ENCODE peak calls at places on chromosome 12, in six cellular contexts. One of them, this sample, is unnamed. For H3K27me3, the result is how much of the 10 kb centered on the place peaks cover.

GRCh38 chr12:122366685-122367475 is 55.6 kb downstream of the CLIP1 start:
- DNase-seq in GM12878: no peak
- DNase-seq in H1: peak
- DNase-seq in SK-N-SH: no peak
- DNase-seq in K562: peak
- DNase-seq in HepG2: peak
- DNase-seq in this sample: peak

GRCh38 chr12:53327435-53328042 is 6.1 kb upstream of the AAAS start:
- DNase-seq in GM12878: no peak
- DNase-seq in HepG2: no peak
- DNase-seq in K562: no peak
- DNase-seq in H1: no peak
- DNase-seq in SK-N-SH: peak
- DNase-seq in this sample: no peak

GRCh38 chr12:122062832-122063690 is 15.5 kb upstream of the MLXIP start:
- DNase-seq in K562: peak
- DNase-seq in H1: no peak
- DNase-seq in SK-N-SH: peak
- DNase-seq in HepG2: peak
- DNase-seq in GM12878: no peak
- DNase-seq in this sample: peak

GRCh38 chr12:6450869-6451347 is 934 bp upstream of the TAPBPL start:
- DNase-seq in H1: no peak
- DNase-seq in HepG2: no peak
- DNase-seq in GM12878: no peak
- DNase-seq in K562: no peak
- DNase-seq in SK-N-SH: no peak
- DNase-seq in this sample: no peak

GRCh38 chr12:62787023-62787422 is 147.9 kb downstream of the PPM1H start:
- DNase-seq in HepG2: no peak
- DNase-seq in K562: no peak
- DNase-seq in SK-N-SH: no peak
- DNase-seq in H1: no peak
- DNase-seq in GM12878: no peak
- DNase-seq in this sample: no peak

GRCh38 chr12:120628919-120629318 is 11.5 kb upstream of the CABP1 start:
- DNase-seq in H1: no peak
- DNase-seq in HepG2: peak
- DNase-seq in K562: peak
- DNase-seq in GM12878: no peak
- DNase-seq in SK-N-SH: peak
- DNase-seq in this sample: no peak

GRCh38 chr12:122454250-122454721 is 31.8 kb upstream of the CLIP1 start:
- DNase-seq in H1: no peak
- DNase-seq in K562: no peak
- DNase-seq in SK-N-SH: no peak
- DNase-seq in GM12878: no peak
- DNase-seq in HepG2: no peak
- DNase-seq in this sample: no peak

GRCh38 chr12:109459247-109459646 is 17.9 kb downstream of the KCTD10 start:
- DNase-seq in SK-N-SH: no peak
- DNase-seq in K562: no peak
- DNase-seq in GM12878: no peak
- DNase-seq in H1: no peak
- DNase-seq in HepG2: no peak
- DNase-seq in this sample: no peak

GRCh38 chr12:50419112-50419909 is 18.6 kb downstream of the LARP4 start:
- DNase-seq in H1: no peak
- DNase-seq in HepG2: no peak
- DNase-seq in K562: peak
- DNase-seq in GM12878: no peak
- DNase-seq in SK-N-SH: no peak
- DNase-seq in this sample: no peak

GRCh38 chr12:95182868-95183415 is 34.3 kb downstream of the FGD6 start:
- DNase-seq in K562: peak
- DNase-seq in H1: no peak
- DNase-seq in GM12878: no peak
- DNase-seq in SK-N-SH: no peak
- DNase-seq in HepG2: no peak
- DNase-seq in this sample: no peak

GRCh38 chr12:131793623-131794022 is 34.6 kb upstream of the MMP17 start:
- DNase-seq in SK-N-SH: no peak
- DNase-seq in H1: no peak
- DNase-seq in GM12878: no peak
- DNase-seq in K562: no peak
- DNase-seq in HepG2: no peak
- DNase-seq in this sample: no peak

GRCh38 chr12:56634242-56634836 is 4.2 kb upstream of the BAZ2A start:
- DNase-seq in GM12878: no peak
- DNase-seq in HepG2: peak
- DNase-seq in SK-N-SH: peak
- DNase-seq in K562: peak
- DNase-seq in H1: no peak
- DNase-seq in this sample: no peak

GRCh38 chr12:119668315-119668651 is 350 bp downstream of the PRKAB1 start:
- DNase-seq in H1: no peak
- DNase-seq in HepG2: no peak
- DNase-seq in K562: no peak
- DNase-seq in GM12878: no peak
- DNase-seq in SK-N-SH: no peak
- DNase-seq in this sample: peak

GRCh38 chr12:80794506-80794905 is 77.8 kb downstream of the MYF5 start:
- DNase-seq in GM12878: no peak
- DNase-seq in H1: no peak
- DNase-seq in HepG2: no peak
- DNase-seq in SK-N-SH: no peak
- DNase-seq in K562: no peak
- DNase-seq in this sample: no peak

GRCh38 chr12:108146035-108146893 is 17.2 kb downstream of the WSCD2 start:
- DNase-seq in HepG2: no peak
- DNase-seq in K562: no peak
- DNase-seq in H1: no peak
- DNase-seq in SK-N-SH: peak
- DNase-seq in GM12878: no peak
- DNase-seq in this sample: no peak

GRCh38 chr12:89949457-89950195 is 241.0 kb upstream of the ATP2B1 start:
- DNase-seq in HepG2: peak
- DNase-seq in H1: no peak
- DNase-seq in SK-N-SH: no peak
- DNase-seq in K562: no peak
- DNase-seq in GM12878: peak
- DNase-seq in this sample: no peak

GRCh38 chr12:69988601-69989194 is 163.7 kb downstream of the MYRFL start:
- DNase-seq in HepG2: no peak
- DNase-seq in GM12878: no peak
- DNase-seq in SK-N-SH: no peak
- DNase-seq in H1: no peak
- DNase-seq in K562: no peak
- DNase-seq in this sample: no peak

GRCh38 chr12:16272222-16272621 is 5.3 kb downstream of the SLC15A5 start:
- DNase-seq in HepG2: no peak
- DNase-seq in GM12878: no peak
- DNase-seq in K562: no peak
- DNase-seq in H1: no peak
- DNase-seq in SK-N-SH: no peak
- DNase-seq in this sample: no peak

GRCh38 chr12:55642275-55643068 is 5.8 kb downstream of the OR10P1 start:
- DNase-seq in GM12878: no peak
- DNase-seq in HepG2: no peak
- DNase-seq in SK-N-SH: no peak
- DNase-seq in H1: no peak
- DNase-seq in K562: no peak
- DNase-seq in this sample: peak

GRCh38 chr12:71426648-71427047 is 12.9 kb upstream of the LGR5 start:
- DNase-seq in SK-N-SH: no peak
- DNase-seq in HepG2: no peak
- DNase-seq in K562: no peak
- DNase-seq in GM12878: no peak
- DNase-seq in H1: no peak
- DNase-seq in this sample: no peak

GRCh38 chr12:76183459-76184186 is 99.1 kb upstream of the NAP1L1 start:
- DNase-seq in H1: no peak
- DNase-seq in GM12878: peak
- DNase-seq in SK-N-SH: no peak
- DNase-seq in HepG2: peak
- DNase-seq in K562: peak
- DNase-seq in this sample: peak

GRCh38 chr12:16299403-16299802 is 21.9 kb upstream of the SLC15A5 start:
- DNase-seq in HepG2: no peak
- DNase-seq in SK-N-SH: no peak
- DNase-seq in H1: no peak
- DNase-seq in K562: no peak
- DNase-seq in GM12878: no peak
- DNase-seq in this sample: no peak

GRCh38 chr12:57841445-57841844 is 5.1 kb downstream of the CTDSP2 start:
- DNase-seq in H1: no peak
- DNase-seq in SK-N-SH: peak
- DNase-seq in HepG2: no peak
- DNase-seq in K562: no peak
- DNase-seq in GM12878: no peak
- DNase-seq in this sample: no peak

GRCh38 chr12:80412343-80412953 is 31.6 kb upstream of the PTPRQ start:
- DNase-seq in GM12878: no peak
- DNase-seq in SK-N-SH: peak
- DNase-seq in H1: no peak
- DNase-seq in K562: peak
- DNase-seq in HepG2: peak
- DNase-seq in this sample: peak

GRCh38 chr12:6734506-6735082 is 10.7 kb downstream of the COPS7A start:
- DNase-seq in K562: no peak
- DNase-seq in HepG2: no peak
- DNase-seq in GM12878: no peak
- DNase-seq in H1: no peak
- DNase-seq in SK-N-SH: no peak
- DNase-seq in this sample: no peak

GRCh38 chr12:66156654-66157053 is 13.1 kb downstream of the TMBIM4 start:
- DNase-seq in H1: no peak
- DNase-seq in SK-N-SH: no peak
- DNase-seq in K562: no peak
- DNase-seq in HepG2: no peak
- DNase-seq in GM12878: no peak
- DNase-seq in this sample: no peak

GRCh38 chr12:14416658-14417057 is 51.2 kb downstream of the ATF7IP start:
- DNase-seq in K562: no peak
- DNase-seq in GM12878: no peak
- DNase-seq in H1: no peak
- DNase-seq in HepG2: peak
- DNase-seq in SK-N-SH: peak
- DNase-seq in this sample: no peak

GRCh38 chr12:116697305-116698130 is 40.4 kb downstream of the SPRING1 start:
- DNase-seq in K562: peak
- DNase-seq in HepG2: peak
- DNase-seq in GM12878: no peak
- DNase-seq in SK-N-SH: peak
- DNase-seq in H1: no peak
- DNase-seq in this sample: peak
- TF ChIP-seq GABPA in K562: no peak
- TF ChIP-seq GABPA in HepG2: no peak
- TF ChIP-seq GABPA in GM12878: no peak
- TF ChIP-seq GABPA in SK-N-SH: no peak
- TF ChIP-seq GABPA in H1: no peak
- TF ChIP-seq GABPA in this sample: no peak

DNA sequence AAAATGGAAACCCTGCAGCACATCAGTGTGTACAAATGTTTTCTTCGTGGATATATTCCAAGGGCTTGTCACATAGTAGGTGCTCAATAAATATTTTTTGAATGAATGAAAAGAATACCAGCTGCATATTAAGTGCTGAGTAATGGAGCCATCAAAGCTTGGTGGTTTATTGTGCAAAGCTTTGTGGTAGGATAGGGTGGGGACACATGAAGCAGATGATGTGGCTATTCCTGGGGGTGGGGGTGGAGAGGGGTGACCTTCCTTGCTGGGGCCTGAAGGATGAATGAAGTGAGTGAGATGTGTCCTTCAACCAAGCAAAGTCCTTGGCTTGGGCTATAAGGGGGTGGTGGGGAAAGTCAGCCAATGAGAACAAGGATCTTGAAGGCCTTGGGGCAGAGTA is 4.3 kb upstream of the KRT81 start:
- DNase-seq in SK-N-SH: no peak
- DNase-seq in GM12878: no peak
- DNase-seq in H1: no peak
- DNase-seq in K562: no peak
- DNase-seq in HepG2: no peak
- DNase-seq in this sample: peak
- H3K27me3 ChIP-seq in SK-N-SH: under half
- H3K27me3 ChIP-seq in GM12878: under half
- H3K27me3 ChIP-seq in H1: under half
- H3K27me3 ChIP-seq in K562: under half
- H3K27me3 ChIP-seq in HepG2: under half
- H3K27me3 ChIP-seq in this sample: under half

DNA sequence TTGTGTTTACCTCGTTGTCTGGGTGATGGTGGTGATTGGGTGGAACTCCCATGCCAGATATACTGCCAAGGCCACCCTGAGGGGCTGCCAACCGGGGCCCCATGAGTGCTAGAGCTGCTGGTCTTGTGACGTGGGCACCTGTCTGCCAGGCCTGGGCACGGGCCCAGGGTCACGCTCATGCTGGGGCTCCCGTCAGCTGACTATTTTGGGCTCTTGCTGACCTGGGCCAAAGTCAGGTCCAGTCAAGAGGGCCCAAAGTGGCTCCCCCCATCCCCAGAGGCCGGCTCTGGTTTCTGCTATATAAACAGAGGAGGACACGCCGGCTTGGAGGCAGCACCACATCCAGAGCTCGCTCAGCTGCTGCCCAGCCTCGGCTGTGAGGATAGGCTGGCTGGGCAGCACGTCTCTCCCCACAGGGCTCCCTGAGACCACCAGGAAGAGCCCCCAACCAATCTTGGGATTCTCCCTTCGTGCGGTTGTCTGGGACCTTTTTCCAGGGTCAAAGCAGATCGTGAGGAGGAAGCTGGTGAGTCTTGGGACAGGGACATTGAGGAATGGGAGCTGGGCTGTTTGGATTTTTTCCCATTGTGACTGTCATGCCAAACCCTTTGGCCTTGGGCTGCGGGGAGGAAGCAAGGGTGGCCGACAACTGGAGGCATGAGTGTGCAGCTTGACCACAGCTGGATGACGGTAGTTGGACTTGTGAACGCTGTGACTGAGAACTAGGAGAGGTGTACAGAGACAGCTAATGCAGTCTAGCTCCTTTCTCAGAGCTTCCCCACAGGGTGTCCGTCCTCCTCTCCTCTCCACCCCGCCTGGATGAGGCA is 7.6 kb upstream of the NR4A1 start:
- DNase-seq in GM12878: no peak
- DNase-seq in HepG2: peak
- DNase-seq in H1: no peak
- DNase-seq in SK-N-SH: no peak
- DNase-seq in K562: no peak
- DNase-seq in this sample: no peak
- TF ChIP-seq POLR2AphosphoS5 in GM12878: no peak
- TF ChIP-seq POLR2AphosphoS5 in HepG2: no peak
- TF ChIP-seq POLR2AphosphoS5 in H1: no peak
- TF ChIP-seq POLR2AphosphoS5 in SK-N-SH: no peak
- TF ChIP-seq POLR2AphosphoS5 in K562: no peak
- TF ChIP-seq POLR2AphosphoS5 in this sample: no peak

DNA sequence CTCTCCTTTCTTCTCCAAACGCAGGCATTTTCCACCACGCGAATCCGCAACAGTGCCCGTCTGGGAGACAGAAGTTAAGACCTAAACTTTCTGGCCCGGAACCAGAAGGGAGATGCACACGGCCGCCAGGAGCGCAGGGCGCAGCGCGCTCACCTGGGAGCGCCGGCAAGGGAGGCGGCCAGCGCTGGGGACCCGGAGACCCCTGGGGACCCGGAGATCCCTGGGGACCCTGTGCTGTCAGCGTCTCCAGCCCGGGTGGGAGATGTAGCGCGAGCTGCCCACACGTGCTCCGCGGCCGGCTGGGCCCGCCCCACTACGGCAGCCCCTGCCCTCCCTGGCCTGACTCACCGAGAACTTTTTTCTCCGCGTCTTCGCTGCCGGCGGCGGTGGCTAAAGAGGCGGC is 620 bp downstream of the YBX3 start:
- DNase-seq in SK-N-SH: peak
- DNase-seq in K562: peak
- DNase-seq in HepG2: peak
- DNase-seq in GM12878: no peak
- DNase-seq in H1: no peak
- DNase-seq in this sample: peak
- TF ChIP-seq GABPA in SK-N-SH: no peak
- TF ChIP-seq GABPA in K562: no peak
- TF ChIP-seq GABPA in HepG2: no peak
- TF ChIP-seq GABPA in GM12878: no peak
- TF ChIP-seq GABPA in H1: no peak
- TF ChIP-seq GABPA in this sample: no peak

This sample was measured in HL-60.